ENCODE peak calls at places on chromosome 12, in eight cellular contexts. X is heart right ventricle, K is WTC11, O is suprapubic skin, P is hepatocyte, V is adrenal gland, A is fibroblast of the aortic adventitia, B is neural progenitor cell. I is an unnamed sample.

GRCh38 chr12:13198921-13199320 is 2.4 kb downstream of the EMP1 start:
- DNase-seq in X (no peak), K (no peak), O (no peak), P (no peak), V (no peak), A (peak; percentile 68), B (no peak), I (no peak)

GRCh38 chr12:101671839-101672238 is 25.6 kb upstream of the CHPT1 start:
- DNase-seq in X (no peak), K (no peak), O (no peak), P (no peak), V (no peak), A (no peak), B (no peak), I (no peak)

GRCh38 chr12:96033549-96034389 is 1.6 kb downstream of the LTA4H start:
- DNase-seq in X (no peak), K (no peak), O (no peak), P (peak; percentile 17), V (no peak), A (no peak), B (no peak), I (no peak)

GRCh38 chr12:104615048-104615561 is 158.4 kb downstream of the CHST11 start:
- DNase-seq in X (peak; percentile 48), K (no peak), O (no peak), P (no peak), V (peak; percentile 61), A (peak; percentile 95), B (no peak), I (no peak)

GRCh38 chr12:93699271-93700141 is 22.3 kb downstream of the CRADD start:
- DNase-seq in X (no peak), K (no peak), O (no peak), P (no peak), V (no peak), A (peak; percentile 73), B (no peak), I (no peak)

GRCh38 chr12:82745062-82745461 is 58.4 kb downstream of the TMTC2 start:
- DNase-seq in X (no peak), K (no peak), O (no peak), P (no peak), V (no peak), A (no peak), B (no peak), I (no peak)

GRCh38 chr12:90999946-91000345 is 4.8 kb downstream of the EPYC start:
- DNase-seq in X (no peak), K (no peak), O (no peak), P (no peak), V (no peak), A (no peak), B (no peak), I (no peak)

GRCh38 chr12:51639361-51639760 is 48.3 kb downstream of the SCN8A start:
- DNase-seq in X (no peak), K (no peak), O (no peak), P (no peak), V (no peak), A (peak; percentile 7), B (no peak), I (no peak)

GRCh38 chr12:11513288-11513687 is 117.9 kb upstream of the PRB2 start:
- DNase-seq in X (no peak), K (no peak), O (no peak), P (no peak), V (no peak), A (no peak), B (no peak), I (no peak)

GRCh38 chr12:51087818-51088217 is 4.4 kb upstream of the CSRNP2 start:
- DNase-seq in X (no peak), K (no peak), O (no peak), P (no peak), V (no peak), A (no peak), B (no peak), I (peak; percentile 42)

GRCh38 chr12:14954269-14954668 is 7.1 kb downstream of the ARHGDIB start:
- DNase-seq in X (no peak), K (no peak), O (no peak), P (no peak), V (no peak), A (no peak), B (no peak), I (no peak)

GRCh38 chr12:118188690-118189371 is 52.9 kb downstream of the PEBP1 start:
- DNase-seq in X (peak; percentile 41), K (no peak), O (no peak), P (no peak), V (peak; percentile 64), A (peak; percentile 74), B (no peak), I (no peak)

GRCh38 chr12:57000393-57000792 is 6.0 kb downstream of the ZBTB39 start:
- DNase-seq in X (no peak), K (no peak), O (no peak), P (no peak), V (no peak), A (no peak), B (no peak), I (no peak)

DNA sequence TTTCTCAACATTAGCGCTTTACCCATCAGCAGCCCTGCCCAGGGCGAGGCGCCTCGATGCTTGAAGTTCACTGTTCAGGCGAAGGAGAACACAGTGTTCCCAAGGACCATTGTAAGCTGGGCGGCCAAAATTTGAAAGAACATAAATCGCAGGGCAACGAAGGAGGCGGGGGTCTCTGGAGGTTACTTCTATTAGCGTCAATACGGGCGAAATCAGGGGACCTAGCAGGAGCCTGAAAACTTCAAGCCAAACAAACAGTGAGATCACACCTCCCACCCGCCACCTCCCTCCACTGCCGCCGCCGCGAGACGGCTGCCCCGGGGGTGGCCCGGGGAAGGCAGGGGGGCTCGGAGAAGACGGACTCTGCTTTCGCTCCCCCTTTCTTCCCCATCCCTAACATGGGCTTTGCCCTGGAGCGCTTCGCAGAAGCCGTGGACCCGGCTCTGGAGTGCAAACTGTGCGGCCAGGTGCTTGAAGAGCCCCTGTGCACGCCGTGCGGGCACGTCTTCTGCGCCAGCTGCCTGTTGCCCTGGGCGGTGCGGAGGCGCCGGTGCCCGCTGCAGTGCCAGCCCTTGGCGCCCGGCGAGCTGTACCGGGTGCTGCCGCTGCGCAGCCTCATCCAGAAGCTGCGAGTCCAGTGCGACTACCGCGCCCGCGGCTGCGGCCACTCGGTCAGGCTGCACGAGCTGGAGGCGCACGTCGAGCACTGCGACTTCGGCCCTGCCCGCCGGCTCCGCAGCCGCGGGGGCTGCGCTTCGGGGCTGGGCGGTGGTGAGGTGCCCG is at the start of gene PDZRN4:
- DNase-seq in X (peak; percentile 13), K (peak; percentile 62), O (peak; percentile 80), P (peak; percentile 40), V (peak; percentile 32), A (no peak), B (peak; percentile 76), I (peak; percentile 6)
- TF ChIP-seq CTCF in X (no peak), K (no peak), O (no peak), P (no peak), V (no peak), A (no peak), B (no peak), I (no peak)

GRCh38 chr12:6752931-6753771 is at the start of gene MLF2:
- DNase-seq in X (peak; percentile 98), K (peak; percentile 99), O (peak; percentile 99), P (peak; percentile 98), V (peak; percentile 99), A (peak; percentile 100), B (peak; percentile 97), I (peak; percentile 99)

GRCh38 chr12:6751767-6752166 is 1.2 kb downstream of the MLF2 start:
- DNase-seq in X (no peak), K (no peak), O (no peak), P (no peak), V (no peak), A (no peak), B (no peak), I (no peak)

GRCh38 chr12:6750506-6750905 is 2.4 kb downstream of the MLF2 start:
- DNase-seq in X (no peak), K (no peak), O (no peak), P (no peak), V (no peak), A (no peak), B (no peak), I (no peak)

GRCh38 chr12:6753772-6754356 is 923 bp upstream of the MLF2 start:
- DNase-seq in X (no peak), K (no peak), O (no peak), P (peak; percentile 49), V (no peak), A (no peak), B (no peak), I (no peak)

DNA sequence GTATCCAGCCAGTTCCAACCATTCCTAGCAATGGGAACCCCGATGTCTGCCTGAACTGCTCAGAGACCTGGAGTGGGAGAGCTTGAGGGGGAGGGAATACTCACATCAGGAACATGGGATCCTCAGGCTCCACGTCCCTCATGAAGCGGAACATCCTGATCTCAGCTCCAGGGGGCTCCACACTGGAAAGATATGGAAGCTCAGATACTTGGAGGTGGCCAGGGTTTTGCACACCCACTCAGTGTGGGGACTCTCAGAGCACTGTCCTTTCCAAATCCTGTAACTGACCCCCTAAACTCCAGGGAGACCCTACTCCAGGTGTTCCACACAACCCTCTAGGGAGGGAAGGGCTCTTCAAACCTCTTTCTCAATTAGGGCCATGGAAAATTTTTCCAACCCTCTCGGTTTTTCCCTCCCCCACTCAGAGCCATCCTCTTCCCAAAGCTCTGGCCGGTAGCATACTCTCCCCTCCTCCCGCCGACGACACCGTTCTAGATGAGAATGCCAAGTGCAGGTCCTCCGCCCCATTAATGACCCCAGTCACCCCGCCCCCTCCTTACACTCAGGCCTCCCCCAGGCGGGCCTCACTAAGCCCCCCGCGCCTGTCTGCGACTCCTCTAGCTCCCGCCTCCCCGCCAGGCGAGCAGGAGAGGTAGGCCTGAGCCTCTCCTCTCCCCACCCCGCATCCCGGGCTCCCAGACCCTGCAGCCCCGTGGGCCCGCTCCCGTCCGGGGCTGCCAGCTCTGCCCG is 585 bp downstream of the MLF2 start:
- DNase-seq in X (no peak), K (peak; percentile 54), O (peak; percentile 83), P (peak; percentile 77), V (peak; percentile 60), A (peak; percentile 56), B (peak; percentile 79), I (peak; percentile 48)
- TF ChIP-seq CTCF in X (no peak), K (no peak), O (no peak), P (peak; percentile 48), V (no peak), A (peak; percentile 63), B (peak; percentile 38), I (no peak)

GRCh38 chr12:122304924-122305323 is 38.6 kb upstream of the VPS33A start:
- DNase-seq in X (no peak), K (no peak), O (no peak), P (no peak), V (no peak), A (no peak), B (no peak), I (no peak)
- TF ChIP-seq CTCF in X (no peak), K (no peak), O (no peak), P (no peak), V (no peak), A (no peak), B (no peak), I (no peak)

DNA sequence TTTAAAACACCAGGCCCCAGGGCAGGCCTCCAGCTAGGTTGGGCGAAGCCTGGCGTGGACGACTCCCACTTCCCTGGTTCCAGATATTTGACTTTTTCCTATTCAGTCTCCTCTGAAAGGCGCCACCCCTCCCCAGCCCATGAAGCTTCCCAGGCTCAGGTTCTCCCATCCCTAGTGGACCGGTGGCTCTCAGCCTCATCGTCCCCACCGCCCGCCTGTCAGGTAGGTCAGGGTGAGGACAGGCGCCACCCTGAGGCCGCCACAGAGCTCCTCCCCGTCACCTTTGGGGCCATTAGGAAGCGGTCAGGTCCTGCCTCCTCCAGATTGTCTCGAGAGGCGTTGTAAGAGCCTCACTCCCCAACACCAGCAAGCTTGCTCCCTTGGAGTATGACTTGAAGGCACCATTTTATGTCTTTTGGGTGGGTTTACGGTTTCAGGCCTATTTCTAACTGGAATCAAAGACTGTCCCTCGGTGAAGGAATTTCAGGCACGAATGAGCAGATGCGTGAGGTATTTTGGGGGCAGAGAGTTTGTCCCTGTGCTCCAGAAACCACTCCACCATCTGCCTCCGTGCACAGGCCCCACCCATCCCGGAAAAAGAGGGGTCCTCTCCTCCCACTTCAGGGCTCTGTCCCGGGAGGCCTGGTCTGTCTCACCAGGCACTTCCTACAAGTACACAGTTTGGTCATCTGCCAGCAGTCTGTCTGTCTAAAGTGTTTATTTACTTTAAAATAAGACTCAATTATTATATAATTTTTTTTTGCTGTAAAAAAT is 55.6 kb downstream of the TSPAN9 start:
- DNase-seq in X (peak; percentile 66), K (peak; percentile 65), O (no peak), P (peak; percentile 59), V (peak; percentile 35), A (peak; percentile 47), B (no peak), I (no peak)
- TF ChIP-seq CTCF in X (no peak), K (no peak), O (no peak), P (no peak), V (no peak), A (no peak), B (peak; percentile 13), I (no peak)

I was measured in GM10248.